ENCODE peak calls at places on chromosomes 12 and 14, in four cellular contexts. C is cardiac fibroblast, I is GM10248, Z is fibroblast of pulmonary artery. X is an unnamed sample.

GRCh38 chr12:67937822-67938221 is 51.4 kb upstream of the IFNG-AS1 start:
- DNase-seq in C (no peak), I (no peak), Z (no peak), X (no peak)

GRCh38 chr14:32677381-32677780 is 261.3 kb upstream of the NPAS3 start:
- DNase-seq in C (no peak), I (no peak), Z (no peak), X (no peak)

GRCh38 chr12:110670161-110670701 is 18.7 kb downstream of the HVCN1 start:
- DNase-seq in C (no peak), I (peak), Z (no peak), X (no peak)

GRCh38 chr14:96162741-96163140 is 41.9 kb upstream of the BDKRB2 start:
- DNase-seq in C (peak), I (no peak), Z (peak), X (no peak)

GRCh38 chr14:76218660-76219059 is 66.9 kb downstream of the GPATCH2L start:
- DNase-seq in C (no peak), I (no peak), Z (no peak), X (no peak)

GRCh38 chr12:77720258-77720657 is 110.4 kb upstream of the NAV3 start:
- DNase-seq in C (no peak), I (no peak), Z (peak), X (peak)

GRCh38 chr14:50045837-50046236 is 70.5 kb downstream of the VCPKMT start:
- DNase-seq in C (no peak), I (no peak), Z (no peak), X (no peak)

GRCh38 chr12:86663691-86664090 is 407.5 kb upstream of the MGAT4C start:
- DNase-seq in C (peak), I (no peak), Z (peak), X (no peak)

GRCh38 chr12:112116232-112117060 is 7.9 kb upstream of the NAA25 start:
- DNase-seq in C (peak), I (peak), Z (peak), X (peak)

GRCh38 chr14:77603654-77604270 is 12.7 kb downstream of the SPTLC2 start:
- DNase-seq in C (no peak), I (no peak), Z (peak), X (no peak)

GRCh38 chr14:65496178-65496993 is 83.9 kb downstream of the FUT8 start:
- DNase-seq in C (peak), I (no peak), Z (peak), X (no peak)

GRCh38 chr12:24798335-24798734 is 150.6 kb downstream of the BCAT1 start:
- DNase-seq in C (no peak), I (peak), Z (no peak), X (no peak)

GRCh38 chr12:113040722-113041168 is 15.8 kb upstream of the DTX1 start:
- DNase-seq in C (peak), I (no peak), Z (peak), X (no peak)

GRCh38 chr14:34354556-34354955 is 107.5 kb downstream of the SPTSSA start:
- DNase-seq in C (no peak), I (no peak), Z (no peak), X (no peak)

GRCh38 chr14:56131865-56132830 is 13.9 kb downstream of the PELI2 start:
- DNase-seq in C (no peak), I (no peak), Z (no peak), X (no peak)

GRCh38 chr12:79194595-79194994 is 330.0 kb downstream of the SYT1 start:
- DNase-seq in C (no peak), I (no peak), Z (no peak), X (no peak)

GRCh38 chr12:64019654-64020053 is 175.2 kb downstream of the SRGAP1 start:
- DNase-seq in C (no peak), I (no peak), Z (no peak), X (no peak)

GRCh38 chr12:107641154-107641553 is 44.4 kb upstream of the PWP1 start:
- DNase-seq in C (no peak), I (no peak), Z (no peak), X (no peak)

GRCh38 chr12:57604454-57605307 is at the start of gene DTX3:
- DNase-seq in C (peak), I (peak), Z (no peak), X (peak)

GRCh38 chr12:40502322-40502721 is 189.9 kb upstream of the CNTN1 start:
- DNase-seq in C (no peak), I (no peak), Z (no peak), X (no peak)

GRCh38 chr14:94129111-94129757 is at the start of gene IFI27L2:
- DNase-seq in C (peak), I (peak), Z (peak), X (peak)
- TF ChIP-seq CTCF in C (no peak), I (peak), Z (no peak), X (peak)

DNA sequence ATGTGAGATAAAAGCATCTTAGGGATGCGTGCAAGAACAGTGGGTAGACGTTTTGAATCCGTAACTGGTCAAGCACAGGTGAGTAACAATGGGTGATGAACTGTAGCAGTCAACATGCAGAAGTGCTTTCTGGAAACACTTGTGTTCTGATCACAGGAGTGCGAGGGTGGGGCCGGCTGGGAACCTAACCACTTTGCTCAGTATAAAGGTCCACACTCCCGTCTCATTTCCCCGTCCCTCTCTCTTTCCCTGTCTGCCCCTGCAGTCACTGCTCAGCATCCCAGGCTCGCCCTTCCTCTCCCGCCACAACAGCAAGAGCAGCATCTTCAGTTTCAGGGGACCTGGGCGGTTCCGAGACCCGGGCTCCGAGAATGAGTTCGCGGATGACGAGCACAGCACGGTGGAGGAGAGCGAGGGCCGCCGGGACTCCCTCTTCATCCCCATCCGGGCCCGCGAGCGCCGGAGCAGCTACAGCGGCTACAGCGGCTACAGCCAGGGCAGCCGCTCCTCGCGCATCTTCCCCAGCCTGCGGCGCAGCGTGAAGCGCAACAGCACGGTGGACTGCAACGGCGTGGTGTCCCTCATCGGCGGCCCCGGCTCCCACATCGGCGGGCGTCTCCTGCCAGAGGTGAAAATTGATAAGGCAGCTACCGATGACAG is 127.1 kb downstream of the FIGNL2 start:
- DNase-seq in C (peak), I (peak), Z (peak), X (peak)
- TF ChIP-seq CTCF in C (peak), I (no peak), Z (peak), X (no peak)

DNA sequence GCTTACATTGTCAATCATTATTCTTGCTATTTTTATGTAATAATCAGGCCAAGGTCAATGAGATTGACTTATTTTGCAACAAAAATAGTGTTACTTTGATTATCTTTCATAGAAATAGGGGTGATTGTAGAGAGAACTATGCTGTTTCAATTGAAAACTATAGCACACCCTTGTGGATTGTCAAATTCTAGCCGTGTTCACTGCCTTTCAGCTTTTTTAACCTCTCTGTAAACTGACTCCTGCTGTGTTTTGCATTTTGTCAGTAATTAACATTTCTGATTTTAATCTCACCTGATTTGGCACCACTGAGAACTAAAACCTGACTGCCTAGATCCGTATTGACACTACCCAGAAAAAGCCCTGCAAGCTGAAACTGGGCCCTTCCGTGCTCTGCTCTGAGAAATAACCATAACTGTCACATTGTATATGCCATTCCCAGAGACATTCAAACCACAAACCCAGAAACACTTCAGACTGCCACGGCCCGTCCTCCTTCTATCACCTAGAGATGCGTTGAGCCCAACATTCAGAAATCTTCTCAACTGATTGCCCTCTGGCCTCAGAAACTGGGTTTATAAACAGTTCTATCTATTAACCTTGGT is 26.6 kb upstream of the ETV6 start:
- DNase-seq in C (no peak), I (peak), Z (no peak), X (no peak)
- TF ChIP-seq CTCF in C (peak), I (peak), Z (peak), X (no peak)

GRCh38 chr14:39369029-39369428 is 63.2 kb downstream of the FBXO33 start:
- DNase-seq in C (no peak), I (no peak), Z (no peak), X (no peak)

GRCh38 chr14:39370415-39370814 is 61.8 kb downstream of the FBXO33 start:
- DNase-seq in C (no peak), I (no peak), Z (no peak), X (no peak)

GRCh38 chr14:39367387-39367751 is 64.9 kb downstream of the FBXO33 start:
- DNase-seq in C (no peak), I (no peak), Z (no peak), X (no peak)

GRCh38 chr14:39366460-39367386 is 65.5 kb downstream of the FBXO33 start:
- DNase-seq in C (no peak), I (no peak), Z (no peak), X (no peak)

DNA sequence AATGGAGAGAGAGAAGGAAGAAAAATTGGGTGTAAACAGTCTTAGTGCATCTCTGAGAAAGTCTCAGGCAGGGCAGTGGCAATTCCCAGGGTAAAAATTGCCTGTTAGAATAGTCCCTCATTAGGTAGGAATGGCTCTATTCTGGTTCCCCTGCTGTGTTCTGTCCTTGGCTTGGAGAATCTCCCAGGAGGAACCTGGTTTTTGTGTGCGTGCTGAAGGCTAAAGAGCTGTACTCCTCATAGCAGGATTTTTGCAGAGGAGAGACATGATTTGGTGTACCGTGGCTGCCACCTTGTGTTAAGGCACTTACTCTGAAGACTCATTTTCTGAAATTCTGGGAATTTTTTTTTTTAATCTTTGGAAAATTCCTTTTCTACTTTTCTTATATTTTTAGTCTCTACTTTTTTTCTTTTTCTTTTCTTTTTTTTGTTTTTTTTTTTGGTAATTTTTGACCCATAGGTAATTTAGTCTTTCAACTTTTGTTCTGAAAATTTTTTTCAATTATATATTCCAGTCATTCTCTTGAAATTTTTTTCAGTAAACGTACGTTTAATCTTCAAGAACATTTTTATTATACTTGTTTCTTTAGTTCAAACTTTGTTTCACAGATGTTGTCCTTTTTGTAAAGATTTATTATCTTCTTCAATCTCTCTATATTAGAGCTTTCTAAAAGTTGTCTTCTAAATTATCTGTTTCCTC is 63.8 kb downstream of the FBXO33 start:
- DNase-seq in C (peak), I (peak), Z (peak), X (peak)
- TF ChIP-seq CTCF in C (peak), I (peak), Z (peak), X (peak)

GRCh38 chr14:86363576-86363975 is 833.6 kb downstream of the FLRT2 start:
- DNase-seq in C (no peak), I (no peak), Z (no peak), X (no peak)
- TF ChIP-seq CTCF in C (no peak), I (no peak), Z (no peak), X (no peak)

DNA sequence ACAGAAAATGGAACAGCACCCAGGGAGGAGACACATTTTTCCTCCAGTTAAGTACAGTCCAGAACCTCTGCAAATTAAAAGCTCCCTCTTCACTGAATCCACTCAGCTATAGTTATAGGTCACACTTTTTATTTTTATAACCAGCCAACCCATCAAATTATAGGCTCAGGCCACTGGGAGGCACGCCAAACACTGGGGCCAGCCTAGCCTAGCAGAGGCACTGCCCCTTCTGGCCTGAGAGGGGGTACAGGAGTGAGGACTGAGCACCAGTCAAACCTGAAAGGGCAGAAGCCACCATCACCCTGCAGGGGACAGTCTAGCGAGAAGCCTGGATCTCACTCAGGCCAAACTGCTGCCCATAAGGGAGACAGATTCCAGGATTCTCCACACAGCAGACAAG is 19.3 kb downstream of the FMNL3 start:
- DNase-seq in C (no peak), I (no peak), Z (no peak), X (no peak)
- TF ChIP-seq CTCF in C (no peak), I (no peak), Z (no peak), X (no peak)

GRCh38 chr12:125346361-125346760 is 281.1 kb downstream of the AACS start:
- DNase-seq in C (no peak), I (no peak), Z (no peak), X (no peak)
- TF ChIP-seq CTCF in C (no peak), I (peak), Z (no peak), X (no peak)

X was measured in nephron progenitor cell.